ENCODE peak calls at places on chromosomes 11 and 22, in five cellular contexts. I is dorsolateral prefrontal cortex; R is body of pancreas; M is DND-41; J is effector memory CD4-positive, alpha-beta T cell. G is an unnamed sample. For H3K27me3, the result is how much of the 10 kb centered on the place peaks cover.

GRCh38 chr11:86106916-86107315 is 38.0 kb upstream of the PICALM start:
- DNase-seq in I (no peak), J (no peak), M (no peak), R (no peak), G (no peak)

GRCh38 chr22:38317995-38318715 is 922 bp upstream of the CSNK1E start:
- DNase-seq in M (no peak), I (no peak), R (peak), J (no peak), G (peak)

GRCh38 chr22:47111626-47112373 is 349.4 kb downstream of the TBC1D22A start:
- DNase-seq in J (no peak), R (no peak), I (no peak), M (no peak), G (no peak)

GRCh38 chr22:41038732-41039131 is 53.7 kb upstream of the EP300 start:
- DNase-seq in I (no peak), M (no peak), J (no peak), R (no peak), G (no peak)

GRCh38 chr11:84549221-84549620 is 1077.9 kb downstream of the DLG2 start:
- DNase-seq in J (no peak), R (no peak), M (no peak), I (no peak), G (no peak)

GRCh38 chr22:48857202-48857805 is 970.4 kb downstream of the BRD1 start:
- DNase-seq in J (no peak), I (no peak), M (no peak), R (no peak), G (no peak)

GRCh38 chr11:68120212-68121066 is 749 bp downstream of the CHKA start:
- DNase-seq in R (peak), M (peak), J (peak), I (no peak), G (no peak)

GRCh38 chr11:95584180-95584579 is 205.4 kb downstream of the FAM76B start:
- DNase-seq in M (no peak), R (no peak), J (no peak), I (no peak), G (no peak)

GRCh38 chr11:62645660-62645933 is 816 bp downstream of the GANAB start:
- DNase-seq in R (no peak), I (no peak), J (no peak), M (no peak), G (no peak)

GRCh38 chr11:2142762-2143202 is 3.6 kb upstream of the IGF2 start:
- DNase-seq in I (no peak), R (no peak), M (no peak), J (no peak), G (no peak)

GRCh38 chr22:30365891-30366290 is 9.1 kb downstream of the CCDC157 start:
- DNase-seq in J (no peak), R (no peak), M (no peak), I (no peak), G (no peak)

GRCh38 chr22:28375761-28376534 is 303.7 kb downstream of the TTC28 start:
- DNase-seq in I (no peak), J (no peak), R (no peak), M (no peak), G (no peak)

GRCh38 chr11:36750349-36750748 is 152.3 kb upstream of the RAG2 start:
- DNase-seq in I (no peak), R (peak), J (no peak), M (peak), G (no peak)

GRCh38 chr22:32058656-32059280 is 15.7 kb downstream of the SLC5A1 start:
- DNase-seq in J (no peak), R (no peak), M (no peak), I (no peak), G (no peak)

GRCh38 chr22:44493206-44493605 is 4.8 kb downstream of the RTL6 start:
- DNase-seq in J (no peak), M (no peak), I (no peak), R (no peak), G (no peak)

GRCh38 chr22:29314537-29315285 is 786 bp downstream of the RASL10A start:
- DNase-seq in I (no peak), M (no peak), J (no peak), R (no peak), G (no peak)

GRCh38 chr11:115425816-115426215 is 78.4 kb downstream of the CADM1 start:
- DNase-seq in R (no peak), J (no peak), I (no peak), M (no peak), G (no peak)

GRCh38 chr11:122653911-122654310 is 1.6 kb upstream of the UBASH3B start:
- DNase-seq in I (no peak), R (no peak), M (no peak), J (no peak), G (no peak)

GRCh38 chr11:97995874-97996273 is 1024.9 kb upstream of the CNTN5 start:
- DNase-seq in R (no peak), J (no peak), M (no peak), I (no peak), G (no peak)

GRCh38 chr11:41878158-41878557 is 418.7 kb upstream of the LRRC4C start:
- DNase-seq in R (no peak), M (no peak), J (no peak), I (no peak), G (no peak)

GRCh38 chr11:46107408-46107718 is 13.9 kb downstream of the PHF21A start:
- DNase-seq in R (no peak), I (no peak), M (no peak), J (no peak), G (no peak)

GRCh38 chr11:74725701-74726100 is 5.5 kb downstream of the CHRDL2 start:
- DNase-seq in M (no peak), J (no peak), I (no peak), R (no peak), G (no peak)

GRCh38 chr11:75072582-75072981 is 24.1 kb downstream of the OR2AT4 start:
- DNase-seq in R (no peak), I (no peak), M (no peak), J (no peak), G (no peak)

GRCh38 chr22:45891996-45892621 is 84.9 kb downstream of the WNT7B start:
- DNase-seq in R (no peak), I (no peak), J (no peak), M (no peak), G (no peak)

GRCh38 chr22:49515486-49515885 is 312.2 kb downstream of the BRD1 start:
- DNase-seq in J (no peak), M (peak), R (no peak), I (no peak), G (no peak)

GRCh38 chr11:117809236-117810055 is 12.4 kb upstream of the DSCAML1 start:
- DNase-seq in J (no peak), M (no peak), I (peak), R (peak), G (no peak)

GRCh38 chr11:47587733-47588326 is 1.4 kb downstream of the FAM180B start:
- DNase-seq in I (no peak), R (no peak), J (no peak), M (no peak), G (peak)

GRCh38 chr11:7467652-7468051 is 17.7 kb upstream of the OLFML1 start:
- DNase-seq in I (no peak), M (no peak), R (no peak), J (no peak), G (no peak)

GRCh38 chr11:70583781-70584218 is 185.5 kb downstream of the CTTN start:
- DNase-seq in R (no peak), I (no peak), J (no peak), M (no peak), G (no peak)

GRCh38 chr22:33065230-33065629 is 7.0 kb upstream of the SYN3 start:
- DNase-seq in R (no peak), I (no peak), M (no peak), J (no peak), G (no peak)

GRCh38 chr11:44857490-44857889 is 93.2 kb downstream of the TP53I11 start:
- DNase-seq in I (no peak), R (no peak), J (no peak), M (no peak), G (no peak)

GRCh38 chr11:32023370-32023964 is 67.4 kb upstream of the RCN1 start:
- DNase-seq in I (no peak), M (no peak), R (no peak), J (no peak), G (no peak)

GRCh38 chr11:64760759-64761417 is 1.1 kb upstream of the PYGM start:
- DNase-seq in J (no peak), I (no peak), M (no peak), R (no peak), G (no peak)

GRCh38 chr22:35519306-35520000 is 21.2 kb upstream of the RASD2 start:
- DNase-seq in R (no peak), M (no peak), I (no peak), J (no peak), G (no peak)

GRCh38 chr22:22201185-22201924 is 43.2 kb upstream of the VPREB1 start:
- DNase-seq in R (peak), I (no peak), M (peak), J (peak), G (no peak)

GRCh38 chr11:120925944-120926343 is 98.0 kb upstream of the TBCEL start:
- DNase-seq in M (no peak), R (no peak), I (no peak), J (no peak), G (no peak)

GRCh38 chr22:45503071-45503815 is 560 bp downstream of the FBLN1 start:
- DNase-seq in J (no peak), I (no peak), R (no peak), M (no peak), G (no peak)

GRCh38 chr22:49303061-49303735 is 524.5 kb downstream of the BRD1 start:
- DNase-seq in I (no peak), R (no peak), J (no peak), M (no peak), G (no peak)

GRCh38 chr11:123246749-123247497 is 51.9 kb upstream of the CLMP start:
- DNase-seq in J (peak), I (peak), R (peak), M (peak), G (peak)

DNA sequence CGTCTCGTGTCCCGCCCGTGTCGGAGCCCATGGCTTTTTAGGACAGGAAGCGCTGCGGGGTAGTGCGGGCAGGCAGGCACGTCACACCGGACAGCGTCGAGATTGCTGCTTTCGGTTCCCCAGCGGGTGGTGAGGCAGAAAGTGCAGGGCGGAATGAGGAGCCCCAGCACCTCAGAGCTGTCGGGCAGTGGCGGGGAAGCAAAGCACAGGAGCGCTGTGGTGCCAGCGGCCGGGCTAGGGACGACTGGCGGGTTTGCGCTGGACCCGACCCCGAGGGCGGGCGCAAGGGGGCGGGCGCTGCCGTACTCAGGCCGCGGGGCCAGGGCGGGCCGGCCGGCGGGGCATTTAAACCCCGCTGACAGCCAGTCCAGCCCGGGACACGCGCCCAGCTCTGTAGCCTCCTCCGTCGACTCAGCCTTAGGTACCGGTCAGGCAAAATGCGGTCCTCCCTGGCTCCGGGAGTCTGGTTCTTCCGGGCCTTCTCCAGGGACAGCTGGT is at the start of gene SLC37A2:
- DNase-seq in M (no peak), R (peak), J (no peak), I (no peak), G (peak)
- H3K27me3 ChIP-seq in M (under half), R (under half), J (under half), I (under half), G (under half)

GRCh38 chr22:43425976-43426785 is 14.4 kb downstream of the MPPED1 start:
- DNase-seq in R (no peak), J (no peak), M (no peak), I (no peak), G (no peak)
- H3K27me3 ChIP-seq in R (under half), J (under half), M (under half), I (under half), G (under half)

GRCh38 chr11:94128171-94128745 is 383 bp upstream of the PANX1 start:
- DNase-seq in I (no peak), R (no peak), J (no peak), M (no peak), G (no peak)
- H3K27me3 ChIP-seq in I (under half), R (under half), J (under half), M (under half), G (under half)

DNA sequence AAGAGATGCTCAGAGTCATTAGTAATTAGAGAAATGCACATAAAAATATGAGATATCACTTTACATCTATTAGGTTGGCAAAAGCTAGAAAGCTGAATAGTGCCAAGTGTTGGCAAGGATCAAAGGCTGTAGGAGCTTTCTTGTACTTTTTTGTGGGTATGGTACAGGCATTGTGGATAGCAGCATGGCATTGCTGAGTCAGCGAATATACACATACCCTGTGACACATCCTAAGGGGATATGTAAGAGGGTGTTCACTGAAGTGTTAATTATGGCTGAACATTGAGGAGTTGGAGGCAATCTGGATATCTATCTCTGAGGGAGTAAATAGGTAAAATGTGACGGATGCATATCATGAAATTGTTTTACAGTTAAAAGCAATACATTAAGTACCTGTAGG is 27.0 kb upstream of the IL18BP start:
- DNase-seq in M (no peak), I (no peak), R (no peak), J (no peak), G (no peak)
- H3K27me3 ChIP-seq in M (under half), I (under half), R (under half), J (under half), G (under half)